ENCODE peak calls at places on chromosomes 13 and 19, in nine cellular contexts. Q is NCI-H1092; I is left ventricle myocardium inferior; O is ascending aorta; G is SK-N-DZ; C is germinal center; U is HTR-8/SVneo; T is stimulated activated CD4-positive, alpha-beta T cell treated with anti-CD3 and anti-CD28 coated beads, Interleukin-15, amount 100 ng/mL, for 1 hour; J is endothelial cell. P is an unnamed sample.

GRCh38 chr13:47499358-47500150 is 501.5 kb downstream of the SUCLA2 start:
- DNase-seq in Q (no peak), I (no peak), O (no peak), G (no peak), C (no peak), U (no peak), T (no peak), J (no peak), P (peak; percentile 5)

GRCh38 chr19:6576869-6577281 is 14.1 kb downstream of the CD70 start:
- DNase-seq in Q (no peak), I (no peak), O (no peak), G (no peak), C (no peak), U (no peak), T (no peak), J (no peak), P (no peak)

GRCh38 chr19:29098863-29099481 is 114.0 kb downstream of the UQCRFS1 start:
- DNase-seq in Q (no peak), I (peak; percentile 57), O (peak; percentile 80), G (no peak), C (no peak), U (peak; percentile 22), T (no peak), J (no peak), P (peak; percentile 90)

GRCh38 chr13:63305641-63306133 is 1890.0 kb upstream of the PCDH20 start:
- DNase-seq in Q (no peak), I (no peak), O (no peak), G (no peak), C (no peak), U (no peak), T (no peak), J (no peak), P (no peak)

GRCh38 chr13:82565191-82565590 is 1317.1 kb downstream of the SLITRK1 start:
- DNase-seq in Q (no peak), I (no peak), O (no peak), G (no peak), C (no peak), U (no peak), T (no peak), J (no peak), P (no peak)

GRCh38 chr19:22605275-22606211 is 28.6 kb upstream of the ZNF492 start:
- DNase-seq in Q (no peak), I (no peak), O (peak; percentile 54), G (no peak), C (no peak), U (no peak), T (no peak), J (no peak), P (no peak)

GRCh38 chr13:64078025-64078424 is 2662.4 kb upstream of the PCDH20 start:
- DNase-seq in Q (no peak), I (no peak), O (no peak), G (no peak), C (no peak), U (no peak), T (no peak), J (no peak), P (no peak)

GRCh38 chr13:72536668-72537399 is 190.6 kb downstream of the MZT1 start:
- DNase-seq in Q (peak; percentile 21), I (no peak), O (no peak), G (no peak), C (no peak), U (no peak), T (no peak), J (no peak), P (no peak)

GRCh38 chr19:55620410-55620809 is 4.0 kb downstream of the ZNF784 start:
- DNase-seq in Q (no peak), I (no peak), O (no peak), G (no peak), C (no peak), U (no peak), T (no peak), J (no peak), P (no peak)

GRCh38 chr13:70249332-70250064 is 141.2 kb upstream of the KLHL1 start:
- DNase-seq in Q (no peak), I (no peak), O (no peak), G (no peak), C (no peak), U (no peak), T (no peak), J (peak; percentile 6), P (peak; percentile 5)

GRCh38 chr13:46721054-46721453 is 75.9 kb downstream of the ESD start:
- DNase-seq in Q (no peak), I (peak; percentile 19), O (peak; percentile 68), G (peak; percentile 24), C (peak; percentile 24), U (no peak), T (no peak), J (peak; percentile 26), P (peak; percentile 22)

GRCh38 chr13:92896842-92897241 is 329.8 kb upstream of the GPC6 start:
- DNase-seq in Q (peak; percentile 31), I (no peak), O (no peak), G (peak; percentile 61), C (no peak), U (peak; percentile 0), T (no peak), J (no peak), P (peak; percentile 54)

GRCh38 chr13:71213252-71213821 is 653.7 kb downstream of the DACH1 start:
- DNase-seq in Q (no peak), I (no peak), O (no peak), G (no peak), C (no peak), U (no peak), T (no peak), J (no peak), P (no peak)

GRCh38 chr13:50892162-50892944 is 17.2 kb upstream of the RNASEH2B start:
- DNase-seq in Q (no peak), I (no peak), O (no peak), G (peak; percentile 74), C (peak; percentile 35), U (no peak), T (no peak), J (no peak), P (no peak)

GRCh38 chr13:41939403-41939802 is 21.5 kb downstream of the VWA8 start:
- DNase-seq in Q (no peak), I (no peak), O (no peak), G (no peak), C (no peak), U (no peak), T (no peak), J (no peak), P (peak; percentile 24)

GRCh38 chr19:18995804-18996241 is 37.5 kb downstream of the SUGP2 start:
- DNase-seq in Q (no peak), I (peak; percentile 64), O (no peak), G (peak; percentile 40), C (peak; percentile 78), U (peak; percentile 87), T (no peak), J (peak; percentile 50), P (no peak)

GRCh38 chr13:46265292-46265691 is 53.6 kb downstream of the LRRC63 start:
- DNase-seq in Q (no peak), I (no peak), O (no peak), G (no peak), C (no peak), U (no peak), T (no peak), J (no peak), P (no peak)

GRCh38 chr13:96492758-96493157 is 402.9 kb downstream of the HS6ST3 start:
- DNase-seq in Q (no peak), I (no peak), O (no peak), G (no peak), C (no peak), U (no peak), T (no peak), J (no peak), P (peak; percentile 17)

GRCh38 chr13:19864339-19865309 is 1.2 kb upstream of the ZMYM5 start:
- DNase-seq in Q (peak; percentile 72), I (peak; percentile 45), O (peak; percentile 86), G (peak; percentile 72), C (peak; percentile 69), U (peak; percentile 53), T (peak; percentile 38), J (peak; percentile 66), P (peak; percentile 73)

GRCh38 chr19:49119411-49120324 is at the start of gene PPFIA3:
- DNase-seq in Q (no peak), I (peak; percentile 76), O (peak; percentile 81), G (no peak), C (peak; percentile 33), U (peak; percentile 39), T (no peak), J (peak; percentile 79), P (no peak)

GRCh38 chr13:57632276-57633140 is 964 bp downstream of the PCDH17 start:
- DNase-seq in Q (no peak), I (no peak), O (peak; percentile 56), G (peak; percentile 72), C (no peak), U (no peak), T (no peak), J (peak; percentile 39), P (no peak)

GRCh38 chr13:38888309-38888708 is 102.3 kb downstream of the STOML3 start:
- DNase-seq in Q (no peak), I (no peak), O (no peak), G (no peak), C (no peak), U (no peak), T (no peak), J (no peak), P (no peak)

GRCh38 chr19:58326501-58326913 is 287 bp upstream of the ZSCAN22 start:
- DNase-seq in Q (no peak), I (no peak), O (no peak), G (no peak), C (no peak), U (no peak), T (no peak), J (no peak), P (no peak)

GRCh38 chr19:16915135-16915534 is 26.3 kb downstream of the F2RL3 start:
- DNase-seq in Q (no peak), I (no peak), O (no peak), G (no peak), C (no peak), U (no peak), T (no peak), J (no peak), P (no peak)

P was measured in NCI-H345.